ENCODE peak calls at places on chromosomes 2 and 18, in four cellular contexts. J is NAMALWA, Z is T-helper 2 cell, G is cardiac fibroblast. W is an unnamed sample.

GRCh38 chr2:164887434-164888112 is 46.0 kb upstream of the COBLL1 start:
- DNase-seq in Z (no peak), J (no peak), G (no peak), W (no peak)

GRCh38 chr18:48992791-48993555 is 42.2 kb upstream of the SMAD7 start:
- DNase-seq in G (no peak), J (peak; percentile 54), Z (no peak), W (no peak)

GRCh38 chr2:105445498-105445897 is 46.6 kb upstream of the FHL2 start:
- DNase-seq in G (no peak), Z (no peak), J (no peak), W (no peak)

GRCh38 chr2:160695402-160696060 is 201.9 kb upstream of the RBMS1 start:
- DNase-seq in Z (no peak), J (no peak), G (peak; percentile 12), W (peak; percentile 15)

GRCh38 chr2:78417355-78417754 is 608.1 kb upstream of the REG3G start:
- DNase-seq in J (no peak), Z (no peak), G (no peak), W (no peak)

GRCh38 chr18:57744211-57744694 is 58.9 kb downstream of the ATP8B1 start:
- DNase-seq in J (no peak), G (peak; percentile 84), Z (no peak), W (peak; percentile 26)

GRCh38 chr2:188869560-188869959 is 104.6 kb upstream of the COL3A1 start:
- DNase-seq in G (peak; percentile 67), Z (no peak), J (no peak), W (no peak)

GRCh38 chr18:2415656-2416055 is 155.6 kb downstream of the METTL4 start:
- DNase-seq in J (no peak), Z (no peak), G (no peak), W (no peak)

GRCh38 chr2:143161982-143162837 is 33.0 kb downstream of the ARHGAP15 start:
- DNase-seq in Z (no peak), G (peak; percentile 45), J (peak; percentile 68), W (no peak)

W was measured in stromal cell of bone marrow.